ENCODE peak calls at places on chromosomes 16 and 17, in nine cellular contexts. H is CD8-positive, alpha-beta T cell; Q is adrenal gland; G is IMR-90; X is body of pancreas; V is SK-N-SH; L is cardiac muscle cell; B is adipocyte; C is BE2C. K is an unnamed sample. For H3K9me3 and H3K27me3, the result is how much of the 10 kb centered on the place peaks cover.

GRCh38 chr16:9092963-9093477 is 1.6 kb downstream of the HAPSTR1 start:
- DNase-seq in G (no peak), L (peak), C (peak), V (peak), H (peak), X (peak), Q (peak), B (peak), K (peak)

GRCh38 chr16:71499775-71500364 is 10.7 kb upstream of the ZNF19 start:
- DNase-seq in Q (peak), L (peak), B (peak), G (peak), C (peak), V (peak), H (peak), X (peak), K (peak)

GRCh38 chr17:13005530-13005929 is 12.3 kb downstream of the ELAC2 start:
- DNase-seq in L (no peak), C (no peak), X (no peak), G (no peak), H (no peak), V (no peak), B (no peak), Q (no peak), K (no peak)

GRCh38 chr16:82192665-82193064 is 22.6 kb upstream of the MPHOSPH6 start:
- DNase-seq in C (no peak), B (peak), L (no peak), V (no peak), X (peak), Q (no peak), G (peak), H (no peak), K (no peak)

GRCh38 chr16:87123356-87124001 is 193.7 kb downstream of the C16orf95 start:
- DNase-seq in B (no peak), V (no peak), C (no peak), L (no peak), Q (peak), G (no peak), X (no peak), H (no peak), K (no peak)

GRCh38 chr16:4360538-4361021 is 9.5 kb upstream of the PAM16 start:
- DNase-seq in C (peak), G (no peak), X (no peak), L (no peak), Q (no peak), V (peak), B (no peak), H (no peak), K (no peak)

GRCh38 chr16:59886021-59886420 is 1151.9 kb upstream of the GOT2 start:
- DNase-seq in B (peak), L (no peak), G (peak), H (no peak), C (no peak), Q (peak), V (no peak), X (peak), K (no peak)

GRCh38 chr17:8832711-8833352 is 33.7 kb upstream of the MFSD6L start:
- DNase-seq in L (peak), B (no peak), G (no peak), X (no peak), H (no peak), C (peak), V (peak), Q (no peak), K (no peak)

GRCh38 chr17:292531-293382 is 59.9 kb downstream of the RPH3AL start:
- DNase-seq in G (no peak), L (no peak), C (no peak), Q (peak), B (no peak), H (no peak), X (no peak), V (no peak), K (no peak)

GRCh38 chr16:67244387-67245188 is 2.7 kb downstream of the FHOD1 start:
- DNase-seq in H (peak), X (peak), G (peak), L (no peak), V (no peak), B (peak), Q (peak), C (peak), K (peak)

GRCh38 chr16:83353241-83353640 is 454.5 kb upstream of the HSBP1 start:
- DNase-seq in L (no peak), Q (no peak), X (no peak), C (no peak), H (no peak), V (no peak), B (no peak), G (no peak), K (no peak)

GRCh38 chr17:81097134-81097942 is 62.4 kb downstream of the BAIAP2 start:
- DNase-seq in X (peak), L (peak), H (peak), B (peak), Q (peak), C (peak), G (peak), V (peak), K (no peak)

GRCh38 chr16:89141884-89142267 is 29.7 kb upstream of the CDH15 start:
- DNase-seq in L (no peak), V (no peak), C (no peak), B (no peak), G (no peak), H (no peak), Q (no peak), X (no peak), K (no peak)

GRCh38 chr16:46629331-46629843 is 8.2 kb upstream of the SHCBP1 start:
- DNase-seq in Q (no peak), V (peak), C (peak), H (no peak), L (peak), X (no peak), B (peak), G (peak), K (no peak)

GRCh38 chr16:85615014-85615851 is 2.1 kb downstream of the GSE1 start:
- DNase-seq in C (no peak), H (peak), B (no peak), X (peak), Q (no peak), V (no peak), G (no peak), L (peak), K (peak)

GRCh38 chr16:19284207-19284606 is 1.3 kb upstream of the CLEC19A start:
- DNase-seq in B (peak), X (peak), Q (peak), G (no peak), C (no peak), L (no peak), V (no peak), H (no peak), K (no peak)

GRCh38 chr16:77408607-77409006 is 26.2 kb downstream of the ADAMTS18 start:
- DNase-seq in H (no peak), C (no peak), B (no peak), G (no peak), V (no peak), Q (no peak), X (no peak), L (no peak), K (no peak)

GRCh38 chr17:4997302-4998026 is at the start of the genes INCA1 and KIF1C:
- DNase-seq in L (peak), C (peak), Q (peak), X (peak), B (peak), H (peak), V (peak), G (peak), K (peak)

GRCh38 chr17:27072885-27073284 is 221.0 kb upstream of the WSB1 start:
- DNase-seq in Q (no peak), L (no peak), C (no peak), X (no peak), V (no peak), B (no peak), H (no peak), G (no peak), K (no peak)
- H3K9me3 ChIP-seq in Q (under half), L (under half), C (under half), X (under half), V (under half), B (under half), H (under half), G (under half), K (under half)

DNA sequence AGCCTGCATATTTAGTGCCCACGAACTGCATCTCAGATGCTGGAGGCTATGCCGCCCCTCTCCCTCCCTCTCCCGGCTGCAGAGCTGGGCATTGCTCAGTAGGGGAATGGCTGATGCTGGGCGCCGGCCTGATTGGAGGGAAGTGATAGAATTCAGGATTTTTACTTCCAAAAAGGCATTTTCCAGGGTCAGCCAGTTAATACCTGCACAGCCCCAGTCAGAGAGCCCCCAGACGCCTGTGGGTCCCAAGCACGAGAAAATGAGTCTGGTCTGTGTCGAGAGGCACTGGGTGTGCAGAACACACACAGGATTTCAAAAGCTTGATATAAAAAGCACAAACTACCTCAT is 164.6 kb upstream of the TNRC6C start:
- DNase-seq in X (no peak), Q (no peak), G (no peak), V (peak), L (no peak), B (no peak), C (no peak), H (no peak), K (no peak)
- H3K27me3 ChIP-seq in X (under half), Q (under half), G (half or more), V (under half), L (under half), B (under half), C (under half), H (under half), K (under half)

DNA sequence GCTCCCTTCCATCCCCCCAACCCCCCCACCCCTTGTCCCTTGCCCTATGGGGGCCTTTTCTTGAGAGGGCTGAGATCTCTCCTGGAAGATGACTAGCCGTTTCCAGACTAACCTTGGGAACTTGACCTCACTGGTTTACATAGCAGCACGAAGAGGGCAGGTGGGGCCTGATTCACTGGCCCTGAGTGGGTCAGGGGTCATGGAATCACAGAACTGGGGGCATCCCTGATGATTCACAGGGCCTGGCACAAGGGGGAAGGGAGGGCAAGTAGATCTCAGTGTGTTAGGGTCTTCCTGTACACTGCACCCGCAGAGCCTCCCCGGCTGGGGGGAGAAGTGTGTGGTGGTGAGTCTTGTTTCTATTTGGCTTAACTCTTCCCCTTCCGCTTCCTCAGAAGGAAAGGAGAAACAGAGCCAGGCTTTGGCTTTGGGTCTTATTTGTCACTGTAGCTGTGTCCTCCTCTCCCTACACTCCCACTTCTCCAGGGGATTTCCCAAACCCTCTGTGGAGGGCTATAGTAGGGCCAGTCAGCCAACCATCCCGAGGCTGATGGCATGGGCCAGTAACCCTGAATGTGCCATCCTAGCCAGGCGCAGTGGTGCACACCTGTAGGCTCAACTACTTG is 3.7 kb downstream of the STARD3 start:
- DNase-seq in H (no peak), C (no peak), B (no peak), G (no peak), Q (peak), L (no peak), X (no peak), V (no peak), K (no peak)
- H3K9me3 ChIP-seq in H (under half), C (under half), B (under half), G (under half), Q (under half), L (under half), X (under half), V (under half), K (under half)

DNA sequence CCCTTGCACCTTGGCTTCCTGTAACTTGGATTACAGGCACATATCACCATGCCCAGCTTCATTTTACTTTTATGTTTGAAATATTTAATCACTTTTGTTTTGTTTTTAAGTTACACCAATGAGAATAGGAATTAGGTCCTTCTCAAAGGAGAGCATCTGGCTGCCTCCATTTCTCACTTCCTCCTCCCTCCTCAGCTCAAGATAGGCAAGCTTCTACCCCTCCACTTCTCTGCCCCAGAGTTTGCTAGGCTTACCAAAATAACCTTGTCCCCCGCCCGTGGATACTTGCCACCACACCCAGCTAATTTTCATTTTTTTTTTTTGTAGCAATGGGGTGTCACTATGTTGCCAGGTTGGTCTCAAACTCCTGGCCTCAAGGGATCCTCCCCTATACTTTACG is 17.9 kb downstream of the GABARAPL2 start:
- DNase-seq in Q (no peak), H (no peak), C (no peak), X (no peak), V (no peak), B (no peak), G (no peak), L (no peak), K (no peak)
- H3K27me3 ChIP-seq in Q (under half), H (under half), C (under half), X (under half), V (under half), B (under half), G (under half), L (under half), K (under half)

K was measured in CD4-positive, alpha-beta T cell.